ENCODE peak calls at places on chromosomes 5 and 9, in five cellular contexts. M is GM23338, K is upper lobe of left lung, U is transverse colon, B is SK-N-SH. L is an unnamed sample.

GRCh38 chr9:131446276-131446675 is 52.4 kb downstream of the PRRC2B start:
- DNase-seq in M (no peak), K (no peak), U (no peak), B (no peak), L (no peak)

GRCh38 chr9:98101868-98102273 is 17.2 kb downstream of the TRIM14 start:
- DNase-seq in M (peak), K (no peak), U (peak), B (no peak), L (no peak)

GRCh38 chr9:136902259-136902821 is 16.0 kb downstream of the TRAF2 start:
- DNase-seq in M (no peak), K (peak), U (peak), B (no peak), L (peak)

GRCh38 chr5:118405650-118406061 is 582.7 kb downstream of the DTWD2 start:
- DNase-seq in M (no peak), K (no peak), U (no peak), B (no peak), L (no peak)

GRCh38 chr5:136065588-136065987 is 36.8 kb downstream of the TGFBI start:
- DNase-seq in M (no peak), K (no peak), U (no peak), B (no peak), L (no peak)

GRCh38 chr9:122307036-122307435 is 42.4 kb downstream of the MRRF start:
- DNase-seq in M (peak), K (no peak), U (no peak), B (no peak), L (peak)

GRCh38 chr9:22204240-22204639 is 195.1 kb upstream of the CDKN2B start:
- DNase-seq in M (no peak), K (no peak), U (no peak), B (no peak), L (no peak)

GRCh38 chr5:60026174-60026573 is 132.6 kb upstream of the PDE4D start:
- DNase-seq in M (no peak), K (no peak), U (no peak), B (no peak), L (no peak)

GRCh38 chr9:98017306-98017705 is 34.2 kb downstream of the ANP32B start:
- DNase-seq in M (no peak), K (no peak), U (no peak), B (no peak), L (no peak)

GRCh38 chr5:77129386-77129785 is 42.3 kb upstream of the ZBED3 start:
- DNase-seq in M (peak), K (no peak), U (no peak), B (peak), L (peak)

GRCh38 chr5:110925916-110926315 is 145.6 kb upstream of the TSLP start:
- DNase-seq in M (no peak), K (no peak), U (no peak), B (no peak), L (no peak)

GRCh38 chr9:126933334-126933980 is 18.9 kb downstream of the RALGPS1 start:
- DNase-seq in M (peak), K (no peak), U (no peak), B (no peak), L (no peak)

GRCh38 chr5:109986726-109987125 is 297.0 kb downstream of the MAN2A1 start:
- DNase-seq in M (no peak), K (no peak), U (no peak), B (no peak), L (no peak)

GRCh38 chr5:170603578-170604565 is 100.1 kb downstream of the KCNIP1 start:
- DNase-seq in M (peak), K (no peak), U (peak), B (peak), L (peak)

GRCh38 chr5:139783436-139783955 is 12.1 kb upstream of the PSD2 start:
- DNase-seq in M (no peak), K (no peak), U (no peak), B (no peak), L (no peak)

GRCh38 chr9:137918331-137919094 is 40.9 kb downstream of the CACNA1B start:
- DNase-seq in M (no peak), K (no peak), U (no peak), B (no peak), L (no peak)

GRCh38 chr5:148314187-148314586 is 2.0 kb downstream of the SPINK7 start:
- DNase-seq in M (no peak), K (no peak), U (no peak), B (no peak), L (no peak)
- TF ChIP-seq CTCF in M (no peak), K (no peak), U (no peak), B (no peak), L (no peak)

GRCh38 chr5:142548739-142549275 is 137.1 kb downstream of the FGF1 start:
- DNase-seq in M (peak), K (no peak), U (peak), B (peak), L (peak)
- TF ChIP-seq POLR2AphosphoS5 in M (peak), K (no peak), U (no peak), B (peak), L (no peak)

DNA sequence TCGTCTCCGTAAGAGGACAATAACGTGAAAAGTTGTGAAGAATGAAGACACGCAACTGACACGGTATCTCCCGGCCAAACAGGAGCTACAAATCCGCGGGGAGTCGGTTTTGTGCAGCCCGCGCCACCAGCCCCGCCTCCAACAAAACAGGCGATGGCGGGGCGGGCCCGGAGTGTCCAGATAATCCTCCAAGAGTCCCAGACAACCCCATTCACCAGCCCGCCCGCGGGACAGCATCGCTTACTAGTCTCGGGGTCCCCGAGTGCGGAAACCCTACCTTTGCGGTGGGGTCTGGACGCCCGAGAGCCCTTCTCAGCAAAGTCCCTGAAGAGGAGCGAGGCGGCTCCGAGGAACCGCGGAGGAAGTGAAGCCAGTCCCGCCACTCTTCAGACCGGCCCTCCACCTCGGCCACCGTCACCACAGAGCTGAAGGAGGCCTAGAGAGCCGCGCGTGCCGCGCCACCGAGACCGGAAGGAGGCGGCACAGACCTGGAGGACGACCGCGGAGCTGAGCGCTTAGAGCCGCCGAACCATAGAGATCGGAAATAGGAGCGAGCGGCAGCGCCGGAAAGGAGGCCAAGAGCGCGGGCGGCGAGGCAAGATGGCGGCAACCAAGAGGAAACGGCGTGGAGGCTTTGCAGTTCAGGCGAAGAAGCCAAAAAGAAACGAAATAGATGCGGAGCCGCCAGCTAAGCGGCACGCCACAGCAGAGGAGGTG is at the start of the genes BRIX1 and RAD1:
- DNase-seq in M (peak), K (peak), U (peak), B (peak), L (peak)
- TF ChIP-seq CTCF in M (no peak), K (peak), U (no peak), B (no peak), L (no peak)

DNA sequence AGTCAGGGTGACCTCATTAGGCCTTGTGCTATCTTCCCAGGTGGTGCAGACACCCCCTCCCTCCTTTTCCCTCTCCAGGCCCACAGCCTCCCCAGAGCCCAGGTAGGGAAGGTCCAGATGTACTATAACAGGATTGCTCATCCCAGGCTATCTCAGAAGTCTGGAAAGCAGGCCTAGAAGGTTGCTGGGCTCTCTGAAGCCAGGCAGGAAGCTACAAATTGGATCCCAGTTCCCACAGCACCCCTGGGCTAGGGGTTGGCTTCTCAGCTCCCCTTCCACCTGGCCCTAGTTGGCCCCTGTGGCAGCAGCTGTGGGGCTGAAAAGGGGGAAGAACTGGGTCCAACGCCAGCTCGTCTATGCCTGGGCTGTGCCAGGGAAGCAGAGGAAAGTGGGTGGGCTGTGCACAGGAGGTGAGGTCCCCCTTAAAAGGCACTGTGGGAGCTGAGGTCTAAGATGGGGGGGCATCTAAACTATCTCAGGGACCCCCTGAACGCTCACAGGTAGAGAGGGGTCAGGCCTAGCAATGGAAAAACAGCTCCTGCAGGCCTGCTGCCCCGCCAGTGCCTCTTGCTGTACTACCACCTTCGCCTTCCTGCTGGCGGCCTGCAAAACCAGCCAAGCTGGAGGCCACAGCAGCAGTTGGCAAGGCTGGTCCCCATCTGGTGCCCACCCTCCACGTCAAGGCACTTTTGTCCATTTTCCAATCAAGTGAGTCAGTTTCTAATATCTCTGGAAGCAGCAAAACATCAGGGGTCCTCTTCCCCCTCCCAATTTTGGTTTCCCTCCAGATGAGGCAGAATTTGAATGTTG is 13.3 kb upstream of the PSMD5 start:
- DNase-seq in M (no peak), K (no peak), U (no peak), B (no peak), L (no peak)
- TF ChIP-seq POLR2AphosphoS5 in M (no peak), K (no peak), U (no peak), B (no peak), L (no peak)

GRCh38 chr9:75027187-75028107 is 646 bp downstream of the CARNMT1 start:
- DNase-seq in M (peak), K (peak), U (peak), B (peak), L (peak)
- TF ChIP-seq CTCF in M (peak), K (no peak), U (peak), B (peak), L (peak)